ENCODE peak calls at places on chromosome 7, in seven cellular contexts. E is psoas muscle; X is IMR-90; D is A549; Y is K562; O is CD8-positive, alpha-beta T cell; K is SK-N-SH. J is an unnamed sample. For H3K4me1, the result is how much of the 10 kb centered on the place peaks cover.

GRCh38 chr7:30171753-30172447 is 37.1 kb downstream of the MTURN start:
- DNase-seq in E (no peak), X (peak), D (no peak), Y (no peak), O (no peak), K (no peak), J (no peak)

GRCh38 chr7:154914580-154915380 is 88.1 kb downstream of the PAXIP1 start:
- DNase-seq in E (no peak), X (no peak), D (no peak), Y (no peak), O (no peak), K (peak), J (no peak)

GRCh38 chr7:113424463-113424862 is 306.1 kb upstream of the SMIM30 start:
- DNase-seq in E (no peak), X (no peak), D (no peak), Y (no peak), O (no peak), K (no peak), J (no peak)

GRCh38 chr7:137933270-137934017 is 68.4 kb downstream of the CREB3L2 start:
- DNase-seq in E (peak), X (peak), D (no peak), Y (peak), O (no peak), K (peak), J (no peak)

GRCh38 chr7:120733835-120734234 is 124.1 kb downstream of the TSPAN12 start:
- DNase-seq in E (no peak), X (no peak), D (no peak), Y (no peak), O (no peak), K (no peak), J (no peak)

GRCh38 chr7:67462781-67463191 is 466.2 kb downstream of the TYW1 start:
- DNase-seq in E (no peak), X (no peak), D (no peak), Y (no peak), O (no peak), K (peak), J (peak)

GRCh38 chr7:155007947-155008346 is 5.0 kb upstream of the PAXIP1 start:
- DNase-seq in E (no peak), X (no peak), D (peak), Y (peak), O (no peak), K (peak), J (peak)

GRCh38 chr7:106279425-106280182 is 5.2 kb downstream of the NAMPT start:
- DNase-seq in E (no peak), X (no peak), D (no peak), Y (peak), O (no peak), K (no peak), J (no peak)

GRCh38 chr7:127751062-127751722 is 99.2 kb downstream of the SND1 start:
- DNase-seq in E (no peak), X (peak), D (no peak), Y (no peak), O (no peak), K (no peak), J (peak)

GRCh38 chr7:41792099-41792498 is 89.2 kb upstream of the INHBA start:
- DNase-seq in E (peak), X (peak), D (no peak), Y (no peak), O (no peak), K (no peak), J (no peak)

GRCh38 chr7:51251292-51251691 is 65.3 kb downstream of the COBL start:
- DNase-seq in E (no peak), X (no peak), D (no peak), Y (no peak), O (no peak), K (no peak), J (no peak)

GRCh38 chr7:46178685-46179084 is 257.6 kb upstream of the IGFBP3 start:
- DNase-seq in E (no peak), X (peak), D (no peak), Y (no peak), O (no peak), K (no peak), J (no peak)

GRCh38 chr7:152709307-152710133 is 33.6 kb upstream of the XRCC2 start:
- DNase-seq in E (no peak), X (peak), D (no peak), Y (no peak), O (no peak), K (no peak), J (no peak)

GRCh38 chr7:30474893-30475292 is 3.7 kb downstream of the NOD1 start:
- DNase-seq in E (no peak), X (peak), D (no peak), Y (no peak), O (no peak), K (no peak), J (no peak)

DNA sequence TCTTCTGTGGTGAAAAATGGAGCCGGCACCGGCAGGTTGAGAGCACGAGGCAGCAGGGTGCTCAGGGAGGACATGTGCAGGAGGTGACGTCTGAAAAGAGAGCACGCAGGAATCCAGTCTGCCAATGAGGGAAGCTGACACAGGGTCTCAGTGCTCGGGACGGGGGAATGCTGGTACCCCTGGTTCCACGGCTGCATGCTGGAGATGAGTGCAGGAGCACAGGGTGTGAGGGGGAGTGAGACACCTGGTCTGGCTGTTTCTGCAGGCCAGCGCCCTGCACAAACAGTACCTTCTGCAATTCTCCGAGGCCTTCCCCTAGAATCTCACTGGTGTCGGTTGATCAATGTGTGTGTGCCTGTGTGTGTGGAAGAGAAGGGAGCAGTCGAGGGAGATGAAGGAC is 72.7 kb downstream of the VOPP1 start:
- DNase-seq in E (no peak), X (no peak), D (no peak), Y (no peak), O (no peak), K (no peak), J (no peak)
- H3K4me1 ChIP-seq in E (half or more), X (under half), D (under half), Y (under half), O (under half), K (under half), J (under half)

DNA sequence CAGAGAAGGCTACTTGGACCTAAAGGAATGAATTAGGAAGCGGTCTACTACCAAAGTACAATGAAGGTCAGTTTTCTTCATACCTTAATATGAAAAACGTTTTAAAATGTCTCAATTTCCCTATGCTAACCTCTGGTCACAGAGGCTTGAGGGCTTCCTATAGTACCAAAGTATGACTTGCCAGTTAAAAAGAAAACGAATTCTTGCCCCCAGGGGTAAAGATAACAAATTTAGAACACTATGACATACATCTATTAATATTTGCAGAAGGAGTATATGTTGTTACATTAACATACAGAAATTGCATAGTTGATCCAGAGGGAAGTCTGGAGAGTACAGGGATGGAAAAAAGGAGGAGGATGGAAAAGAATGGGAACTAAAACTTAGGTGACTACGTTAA is 13.8 kb upstream of the KMT2E start:
- DNase-seq in E (no peak), X (no peak), D (no peak), Y (peak), O (no peak), K (no peak), J (no peak)
- H3K4me1 ChIP-seq in E (half or more), X (under half), D (half or more), Y (under half), O (half or more), K (under half), J (under half)

GRCh38 chr7:28145931-28146330 is 34.7 kb downstream of the JAZF1 start:
- DNase-seq in E (no peak), X (no peak), D (no peak), Y (no peak), O (no peak), K (no peak), J (no peak)

GRCh38 chr7:28140964-28141363 is 39.6 kb downstream of the JAZF1 start:
- DNase-seq in E (no peak), X (no peak), D (no peak), Y (no peak), O (no peak), K (no peak), J (no peak)

GRCh38 chr7:28145090-28145626 is 35.4 kb downstream of the JAZF1 start:
- DNase-seq in E (no peak), X (no peak), D (no peak), Y (no peak), O (no peak), K (no peak), J (no peak)

GRCh38 chr7:28142650-28143049 is 37.9 kb downstream of the JAZF1 start:
- DNase-seq in E (no peak), X (no peak), D (no peak), Y (no peak), O (no peak), K (no peak), J (no peak)

DNA sequence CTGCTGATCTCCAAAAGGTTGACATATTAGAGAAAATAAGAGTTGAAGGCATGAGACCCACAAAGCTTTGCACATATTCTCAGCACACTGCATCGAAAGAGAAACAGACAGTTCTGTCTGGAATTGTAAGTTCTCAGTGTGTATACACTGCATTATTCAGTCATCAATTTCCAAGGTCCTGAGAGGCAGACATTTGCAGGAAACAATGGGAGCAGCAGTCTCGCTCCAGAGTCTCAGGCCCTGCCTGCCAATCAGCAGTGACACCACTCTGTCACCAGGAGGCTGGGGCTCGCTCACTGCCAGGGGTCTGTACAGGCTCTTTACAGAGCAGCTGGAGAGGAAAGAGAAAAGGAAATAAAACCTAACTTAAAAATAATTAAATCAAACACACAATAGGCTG is 36.3 kb downstream of the JAZF1 start:
- DNase-seq in E (no peak), X (no peak), D (no peak), Y (no peak), O (no peak), K (peak), J (peak)
- H3K4me1 ChIP-seq in E (under half), X (under half), D (under half), Y (under half), O (under half), K (under half), J (under half)

GRCh38 chr7:114973147-114973546 is 51.3 kb downstream of the MDFIC start:
- DNase-seq in E (no peak), X (peak), D (no peak), Y (no peak), O (no peak), K (no peak), J (peak)

GRCh38 chr7:114970308-114970707 is 48.4 kb downstream of the MDFIC start:
- DNase-seq in E (no peak), X (no peak), D (no peak), Y (no peak), O (no peak), K (no peak), J (no peak)

GRCh38 chr7:114969096-114969495 is 47.2 kb downstream of the MDFIC start:
- DNase-seq in E (no peak), X (no peak), D (no peak), Y (no peak), O (no peak), K (no peak), J (no peak)

GRCh38 chr7:114970732-114971131 is 48.8 kb downstream of the MDFIC start:
- DNase-seq in E (no peak), X (no peak), D (no peak), Y (no peak), O (no peak), K (no peak), J (no peak)

DNA sequence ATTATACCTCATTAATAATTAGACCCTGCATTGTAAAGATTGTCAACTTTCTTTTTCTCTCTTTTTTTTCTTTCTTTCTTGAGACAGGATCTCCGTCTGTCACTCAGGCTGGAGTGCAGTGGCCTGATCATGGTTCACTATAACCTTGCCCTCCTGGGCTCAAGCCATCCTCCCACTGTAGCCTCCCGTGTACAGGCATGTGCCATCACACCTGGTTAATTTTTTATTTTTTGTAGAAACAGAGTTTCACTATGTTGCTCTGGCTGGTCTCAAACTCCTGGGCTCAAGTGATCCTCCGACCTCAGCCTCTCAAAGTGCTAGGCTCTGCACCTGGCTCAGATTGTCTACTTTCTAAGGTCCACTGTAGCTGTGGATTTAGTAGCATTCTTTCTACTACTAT is 50.7 kb downstream of the MDFIC start:
- DNase-seq in E (no peak), X (no peak), D (no peak), Y (no peak), O (no peak), K (no peak), J (no peak)
- H3K4me1 ChIP-seq in E (under half), X (under half), D (under half), Y (under half), O (under half), K (under half), J (under half)

GRCh38 chr7:55553087-55553345 is 19.3 kb downstream of the VOPP1 start:
- DNase-seq in E (no peak), X (no peak), D (no peak), Y (no peak), O (no peak), K (no peak), J (no peak)

GRCh38 chr7:55555160-55555559 is 17.1 kb downstream of the VOPP1 start:
- DNase-seq in E (no peak), X (no peak), D (no peak), Y (no peak), O (no peak), K (no peak), J (no peak)

GRCh38 chr7:55552320-55553086 is 19.8 kb downstream of the VOPP1 start:
- DNase-seq in E (peak), X (peak), D (no peak), Y (no peak), O (no peak), K (no peak), J (peak)

GRCh38 chr7:55556031-55556430 is 16.3 kb downstream of the VOPP1 start:
- DNase-seq in E (no peak), X (no peak), D (no peak), Y (no peak), O (no peak), K (no peak), J (no peak)

DNA sequence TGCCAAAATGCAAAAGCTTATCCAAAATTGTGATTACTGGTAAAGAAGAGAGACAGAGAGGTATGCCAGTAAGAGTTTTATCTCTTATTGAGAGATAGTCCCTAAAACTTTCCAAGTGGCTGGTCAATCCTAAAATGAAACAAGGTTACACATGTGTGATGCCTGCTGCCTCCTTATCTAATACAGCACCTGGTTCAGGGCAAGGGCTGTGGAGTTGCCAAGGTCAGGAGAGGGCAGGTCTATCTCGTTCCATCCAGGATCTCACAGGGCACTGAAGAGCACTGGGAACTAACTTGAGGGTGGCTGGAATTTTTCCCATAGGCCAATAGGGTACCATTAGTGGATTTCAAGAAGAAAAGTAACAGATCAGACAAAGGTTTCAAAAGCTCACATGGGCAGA is 18.2 kb downstream of the VOPP1 start:
- DNase-seq in E (no peak), X (no peak), D (no peak), Y (peak), O (no peak), K (no peak), J (no peak)
- H3K4me1 ChIP-seq in E (half or more), X (under half), D (under half), Y (under half), O (under half), K (under half), J (under half)

GRCh38 chr7:108431099-108431498 is 25.1 kb downstream of the NRCAM start:
- DNase-seq in E (no peak), X (no peak), D (no peak), Y (no peak), O (no peak), K (no peak), J (no peak)
- H3K4me1 ChIP-seq in E (under half), X (under half), D (half or more), Y (under half), O (under half), K (under half), J (under half)

DNA sequence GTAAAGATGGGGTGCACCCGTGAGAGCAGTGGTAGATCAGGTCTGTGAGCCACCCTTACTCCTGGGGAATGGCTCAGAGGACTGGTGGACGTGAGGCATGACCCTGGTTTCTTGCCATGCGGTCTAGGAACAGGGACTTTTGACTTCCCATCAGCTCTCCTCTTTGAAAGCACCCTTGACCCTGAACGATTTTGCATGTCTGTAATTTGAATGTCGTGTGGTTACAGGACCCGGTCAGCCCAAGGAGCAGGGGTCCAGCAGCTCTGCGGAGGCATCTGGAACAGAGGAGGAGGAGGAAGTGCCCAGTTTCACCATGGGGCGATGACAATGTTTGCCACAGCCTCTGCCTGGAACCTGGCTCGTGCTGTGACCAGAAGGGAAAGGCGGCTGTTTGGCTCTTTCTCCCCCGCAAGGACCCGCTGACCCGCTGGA is 8.6 kb upstream of the ORAI2 start:
- DNase-seq in E (no peak), X (no peak), D (no peak), Y (no peak), O (no peak), K (no peak), J (no peak)
- H3K4me1 ChIP-seq in E (under half), X (under half), D (under half), Y (under half), O (half or more), K (under half), J (under half)

J was measured in cardiac muscle cell.